ENCODE peak calls at places on chromosomes 3 and 15, in seven cellular contexts. Y is small intestine; N is natural killer cell treated with Interleukin-12 subunit alpha and Interleukin-12 subunit beta and Interleukin-15 and Interleukin-18, amount 100 ng/mL, for 72 hours; C is skeletal muscle cell; H is GM18507; M is tibial artery; E is neural crest cell. O is an unnamed sample.

GRCh38 chr15:42921049-42921731 is 612 bp upstream of the TTBK2 start:
- DNase-seq in Y (peak), H (no peak), C (no peak), M (peak), E (peak), N (peak), O (no peak)

GRCh38 chr15:59273266-59273665 is 66.6 kb downstream of the LDHAL6B start:
- DNase-seq in N (no peak), M (no peak), Y (peak), C (no peak), E (no peak), H (no peak), O (no peak)

GRCh38 chr3:133124511-133124910 is 86.3 kb downstream of the TMEM108 start:
- DNase-seq in M (no peak), H (no peak), N (no peak), E (no peak), C (no peak), Y (no peak), O (no peak)

GRCh38 chr3:11391172-11391879 is 119.1 kb downstream of the ATG7 start:
- DNase-seq in E (no peak), M (no peak), C (no peak), Y (peak), H (no peak), N (no peak), O (no peak)

GRCh38 chr3:10205461-10206165 is 40.9 kb downstream of the IRAK2 start:
- DNase-seq in N (no peak), H (no peak), C (peak), E (no peak), M (peak), Y (no peak), O (no peak)

GRCh38 chr15:36831125-36831914 is 251.9 kb downstream of the CDIN1 start:
- DNase-seq in Y (no peak), E (no peak), N (no peak), C (peak), H (peak), M (no peak), O (peak)

GRCh38 chr3:48594431-48595049 is 589 bp downstream of the COL7A1 start:
- DNase-seq in N (peak), M (no peak), E (no peak), Y (no peak), C (no peak), H (no peak), O (no peak)

GRCh38 chr15:63729115-63729884 is 104.4 kb downstream of the HERC1 start:
- DNase-seq in C (no peak), E (no peak), M (no peak), N (no peak), Y (peak), H (no peak), O (no peak)

O was measured in AG04450.